ENCODE peak calls at places on chromosomes 11 and 22, in eight cellular contexts. J is PC-3, T is PC-9, K is SK-N-SH, B is MM.1S, N is OCI-LY7, U is HCT116, V is GM23338. I is an unnamed sample.
A peak's percentile ranks its signal among the peaks of the same experiment; 100 is the strongest.

GRCh38 chr11:119704849-119705248 is 24.2 kb downstream of the NECTIN1 start:
- DNase-seq in K (no peak), V (no peak), N (no peak), T (no peak), B (no peak), J (no peak), U (no peak), I (peak; percentile 53)

GRCh38 chr11:28666632-28667031 is 558.4 kb downstream of the METTL15 start:
- DNase-seq in N (no peak), B (no peak), J (no peak), V (no peak), K (no peak), U (no peak), T (no peak), I (no peak)

GRCh38 chr11:32487270-32487669 is 51.9 kb upstream of the WT1 start:
- DNase-seq in U (peak; percentile 13), V (peak; percentile 57), B (no peak), J (peak; percentile 30), T (peak; percentile 2), N (no peak), K (peak; percentile 12), I (no peak)

GRCh38 chr11:104529213-104529612 is 365.3 kb upstream of the PDGFD start:
- DNase-seq in T (no peak), K (no peak), V (no peak), N (no peak), U (no peak), B (no peak), J (no peak), I (no peak)

GRCh38 chr11:72230764-72231365 is 6.3 kb downstream of the INPPL1 start:
- DNase-seq in T (no peak), N (no peak), K (no peak), V (no peak), B (no peak), U (no peak), J (no peak), I (no peak)

GRCh38 chr11:60950933-60951610 is 904 bp downstream of the SLC15A3 start:
- DNase-seq in V (peak; percentile 65), N (no peak), T (no peak), K (no peak), J (no peak), U (no peak), B (no peak), I (peak; percentile 56)

GRCh38 chr11:114440121-114440860 is 1.0 kb downstream of the REXO2 start:
- DNase-seq in K (peak; percentile 46), U (no peak), N (peak; percentile 11), T (no peak), V (peak; percentile 22), J (peak; percentile 29), B (no peak), I (peak; percentile 42)

GRCh38 chr11:105321696-105322095 is 182.1 kb upstream of the CARD18 start:
- DNase-seq in V (no peak), U (no peak), K (no peak), N (no peak), J (no peak), T (no peak), B (no peak), I (no peak)

GRCh38 chr11:12802418-12803085 is 128.3 kb downstream of the TEAD1 start:
- DNase-seq in K (no peak), U (peak; percentile 97), B (no peak), V (peak; percentile 27), N (no peak), T (peak; percentile 90), J (peak; percentile 95), I (peak; percentile 94)

GRCh38 chr11:112655386-112655785 is 305.8 kb upstream of the NCAM1 start:
- DNase-seq in T (no peak), V (no peak), K (no peak), N (no peak), J (no peak), U (no peak), B (no peak), I (peak; percentile 44)

GRCh38 chr11:132639986-132640385 is 892.3 kb downstream of the OPCML start:
- DNase-seq in T (no peak), J (no peak), B (no peak), V (no peak), K (no peak), N (no peak), U (no peak), I (no peak)

GRCh38 chr22:25363474-25363873 is 144.0 kb downstream of the CRYBB2 start:
- DNase-seq in J (no peak), V (no peak), T (no peak), N (no peak), K (no peak), B (no peak), U (no peak), I (no peak)

GRCh38 chr11:94417386-94417987 is 16.3 kb upstream of the GPR83 start:
- DNase-seq in U (peak; percentile 2), V (peak; percentile 66), B (peak; percentile 9), N (peak; percentile 19), K (peak; percentile 26), T (no peak), J (peak; percentile 71), I (peak; percentile 44)

GRCh38 chr22:36197601-36198146 is 3.9 kb downstream of the APOL4 start:
- DNase-seq in N (peak; percentile 22), B (peak; percentile 21), J (no peak), V (peak; percentile 42), U (no peak), T (no peak), K (peak; percentile 50), I (peak; percentile 36)

GRCh38 chr22:36197065-36197440 is 4.6 kb downstream of the APOL4 start:
- DNase-seq in U (no peak), K (peak; percentile 27), B (peak; percentile 69), T (no peak), V (peak; percentile 92), J (no peak), N (peak; percentile 80), I (peak; percentile 95)

GRCh38 chr22:36196254-36197064 is 5.2 kb downstream of the APOL4 start:
- DNase-seq in N (no peak), K (no peak), J (no peak), T (no peak), V (no peak), B (no peak), U (no peak), I (no peak)

GRCh38 chr22:36198482-36198881 is 3.1 kb downstream of the APOL4 start:
- DNase-seq in U (no peak), T (no peak), V (no peak), J (no peak), K (no peak), N (no peak), B (no peak), I (no peak)

GRCh38 chr22:36198936-36199616 is 2.5 kb downstream of the APOL4 start:
- DNase-seq in J (peak; percentile 6), N (no peak), B (no peak), V (no peak), U (no peak), K (no peak), T (no peak), I (no peak)
- H3K9me2 ChIP-seq in J (no peaks in the 10 kb centered on the region), N (no peaks in the 10 kb centered on the region), B (no peaks in the 10 kb centered on the region), V (no peaks in the 10 kb centered on the region), U (no peaks in the 10 kb centered on the region), K (no peaks in the 10 kb centered on the region), T (no peaks in the 10 kb centered on the region), I (no peaks in the 10 kb centered on the region)

GRCh38 chr11:120776683-120777010 is 247.3 kb upstream of the TBCEL start:
- DNase-seq in J (no peak), T (no peak), B (no peak), U (no peak), K (no peak), N (no peak), V (no peak), I (no peak)

GRCh38 chr11:120771551-120772060 is 252.3 kb upstream of the TBCEL start:
- DNase-seq in J (no peak), T (no peak), B (no peak), K (no peak), V (peak; percentile 68), U (no peak), N (no peak), I (no peak)

GRCh38 chr11:120775986-120776682 is 247.8 kb upstream of the TBCEL start:
- DNase-seq in B (no peak), V (peak; percentile 75), K (no peak), J (no peak), T (no peak), U (no peak), N (no peak), I (no peak)

GRCh38 chr11:120774591-120775386 is 249.1 kb upstream of the TBCEL start:
- DNase-seq in V (no peak), J (no peak), B (no peak), U (no peak), T (no peak), K (no peak), N (no peak), I (no peak)

GRCh38 chr11:120773501-120774031 is 250.3 kb upstream of the TBCEL start:
- DNase-seq in U (no peak), N (peak; percentile 4), K (no peak), V (no peak), T (no peak), J (peak; percentile 63), B (peak; percentile 18), I (peak; percentile 28)
- TF ChIP-seq CTCF in U (no peak), N (no peak), K (no peak), V (no peak), T (no peak), J (no peak), B (no peak), I (no peak)

GRCh38 chr11:102730036-102730815 is 5.5 kb upstream of the MMP8 start:
- DNase-seq in N (no peak), J (no peak), K (no peak), T (no peak), V (no peak), U (no peak), B (no peak), I (peak; percentile 12)

GRCh38 chr11:102722804-102723203 is 1.9 kb downstream of the MMP8 start:
- DNase-seq in N (no peak), B (no peak), J (no peak), U (no peak), T (no peak), K (no peak), V (no peak), I (no peak)

GRCh38 chr11:102727890-102728289 is 3.1 kb upstream of the MMP8 start:
- DNase-seq in B (no peak), K (no peak), N (no peak), T (no peak), U (no peak), J (peak; percentile 66), V (no peak), I (no peak)

GRCh38 chr11:102724904-102725515 is at the start of gene MMP8:
- DNase-seq in T (no peak), B (no peak), V (no peak), K (no peak), N (no peak), J (no peak), U (no peak), I (no peak)
- H3K9me2 ChIP-seq in T (no peaks in the 10 kb centered on the region), B (no peaks in the 10 kb centered on the region), V (peaks cover 1% of the 10 kb centered on the region), K (no peaks in the 10 kb centered on the region), N (no peaks in the 10 kb centered on the region), J (no peaks in the 10 kb centered on the region), U (no peaks in the 10 kb centered on the region), I (no peaks in the 10 kb centered on the region)

DNA sequence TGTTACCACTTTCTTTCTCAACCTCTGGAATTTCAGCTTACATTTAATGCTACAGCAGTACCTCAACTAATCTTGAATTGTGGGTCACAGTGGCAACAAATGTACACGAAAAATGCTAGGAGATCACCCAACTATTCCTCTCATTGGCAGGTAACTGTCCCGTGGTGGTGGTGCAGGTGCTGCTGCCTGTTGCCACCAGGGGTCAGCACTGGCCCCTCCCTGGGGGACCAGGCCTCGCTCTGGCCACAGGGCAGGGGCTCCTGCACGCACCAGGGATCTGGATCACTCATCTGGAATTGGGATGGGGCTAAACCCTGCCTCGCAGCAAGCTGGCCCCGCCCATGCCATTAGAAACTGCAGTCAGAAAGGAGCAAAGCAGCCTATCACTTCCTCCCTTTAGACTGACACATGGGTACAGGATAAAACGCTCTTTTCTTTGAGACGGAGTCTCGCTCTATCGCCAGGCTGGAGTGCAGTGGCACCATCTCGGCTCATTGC is 6.9 kb upstream of the POLDIP3 start:
- DNase-seq in T (peak; percentile 70), J (peak; percentile 69), U (peak; percentile 50), V (peak; percentile 96), B (peak; percentile 55), K (peak; percentile 89), N (peak; percentile 73), I (peak; percentile 86)
- TF ChIP-seq CTCF in T (peak; percentile 92), J (peak; percentile 83), U (peak; percentile 80), V (peak; percentile 94), B (peak; percentile 96), K (peak; percentile 69), N (peak; percentile 96), I (peak; percentile 82)

I was measured in hepatocyte.